ENCODE peak calls at places on chromosomes 16 and 17, in five cellular contexts. N is IMR-90, D is Calu3, U is fibroblast of mammary gland, M is cardiac muscle cell. E is an unnamed sample.

GRCh38 chr17:42179911-42180410 is 981 bp downstream of the KCNH4 start:
- DNase-seq in N (peak; percentile 30), D (no peak), U (peak; percentile 30), M (peak; percentile 88), E (peak; percentile 90)

GRCh38 chr17:83195330-83196087 is 116.1 kb downstream of the METRNL start:
- DNase-seq in M (no peak), U (peak; percentile 73), N (no peak), D (no peak), E (no peak)

GRCh38 chr17:21029032-21029431 is 13.8 kb downstream of the USP22 start:
- DNase-seq in U (peak; percentile 93), M (no peak), N (peak; percentile 84), D (no peak), E (no peak)

GRCh38 chr17:31417051-31417792 is 25.7 kb downstream of the RAB11FIP4 start:
- DNase-seq in U (no peak), M (no peak), N (no peak), D (no peak), E (no peak)

GRCh38 chr16:67161595-67162058 is 1.9 kb downstream of the FBXL8 start:
- DNase-seq in N (no peak), D (no peak), U (no peak), M (no peak), E (no peak)

GRCh38 chr17:21129023-21129681 is 2.4 kb downstream of the DHRS7B start:
- DNase-seq in U (peak; percentile 69), N (peak; percentile 67), M (peak; percentile 54), D (peak; percentile 29), E (no peak)

GRCh38 chr17:73166731-73167581 is 2.1 kb downstream of the SSTR2 start:
- DNase-seq in U (no peak), M (no peak), N (no peak), D (no peak), E (no peak)

GRCh38 chr16:30841332-30841731 is 52.5 kb downstream of the BCL7C start:
- DNase-seq in D (no peak), M (no peak), N (no peak), U (no peak), E (no peak)

GRCh38 chr17:13385481-13385907 is 216.2 kb downstream of the HS3ST3A1 start:
- DNase-seq in D (no peak), M (no peak), U (peak; percentile 79), N (peak; percentile 22), E (no peak)

GRCh38 chr16:84641643-84642358 is 6.5 kb upstream of the KLHL36 start:
- DNase-seq in D (no peak), N (no peak), M (no peak), U (no peak), E (no peak)

GRCh38 chr17:5135726-5136579 is 20.1 kb downstream of the USP6 start:
- DNase-seq in D (no peak), M (no peak), N (no peak), U (no peak), E (no peak)

GRCh38 chr16:5012887-5013286 is 20.8 kb downstream of the NAGPA start:
- DNase-seq in N (no peak), D (no peak), M (no peak), U (no peak), E (no peak)

GRCh38 chr16:19704321-19705130 is 13.5 kb downstream of the KNOP1 start:
- DNase-seq in M (no peak), N (peak; percentile 77), D (no peak), U (peak; percentile 86), E (no peak)

GRCh38 chr16:88533945-88534641 is 36.1 kb upstream of the ZC3H18 start:
- DNase-seq in M (peak; percentile 82), N (peak; percentile 45), D (no peak), U (peak; percentile 38), E (peak; percentile 90)

GRCh38 chr17:64412944-64413381 is 22.3 kb upstream of the PECAM1 start:
- DNase-seq in N (no peak), U (no peak), D (no peak), M (no peak), E (no peak)

GRCh38 chr17:3894927-3895343 is 2.1 kb upstream of the CAMKK1 start:
- DNase-seq in M (no peak), N (peak; percentile 47), U (no peak), D (no peak), E (no peak)

GRCh38 chr17:27413295-27413694 is 43.0 kb upstream of the KSR1 start:
- DNase-seq in U (no peak), D (no peak), N (no peak), M (no peak), E (no peak)

GRCh38 chr17:76844485-76844829 is 23.7 kb upstream of the MGAT5B start:
- DNase-seq in N (no peak), U (no peak), M (no peak), D (no peak), E (no peak)

GRCh38 chr17:76844846-76845245 is 23.4 kb upstream of the MGAT5B start:
- DNase-seq in D (no peak), N (no peak), M (no peak), U (no peak), E (no peak)

GRCh38 chr17:76841776-76842405 is 26.3 kb upstream of the MGAT5B start:
- DNase-seq in N (no peak), U (no peak), M (peak; percentile 45), D (no peak), E (no peak)

GRCh38 chr17:76845524-76845923 is 22.7 kb upstream of the MGAT5B start:
- DNase-seq in N (peak; percentile 7), U (peak; percentile 16), D (no peak), M (no peak), E (no peak)

GRCh38 chr17:76843703-76844484 is 24.3 kb upstream of the MGAT5B start:
- DNase-seq in N (no peak), D (no peak), M (no peak), U (no peak), E (no peak)
- TF ChIP-seq CTCF in N (no peak), D (no peak), M (no peak), U (no peak), E (no peak)

DNA sequence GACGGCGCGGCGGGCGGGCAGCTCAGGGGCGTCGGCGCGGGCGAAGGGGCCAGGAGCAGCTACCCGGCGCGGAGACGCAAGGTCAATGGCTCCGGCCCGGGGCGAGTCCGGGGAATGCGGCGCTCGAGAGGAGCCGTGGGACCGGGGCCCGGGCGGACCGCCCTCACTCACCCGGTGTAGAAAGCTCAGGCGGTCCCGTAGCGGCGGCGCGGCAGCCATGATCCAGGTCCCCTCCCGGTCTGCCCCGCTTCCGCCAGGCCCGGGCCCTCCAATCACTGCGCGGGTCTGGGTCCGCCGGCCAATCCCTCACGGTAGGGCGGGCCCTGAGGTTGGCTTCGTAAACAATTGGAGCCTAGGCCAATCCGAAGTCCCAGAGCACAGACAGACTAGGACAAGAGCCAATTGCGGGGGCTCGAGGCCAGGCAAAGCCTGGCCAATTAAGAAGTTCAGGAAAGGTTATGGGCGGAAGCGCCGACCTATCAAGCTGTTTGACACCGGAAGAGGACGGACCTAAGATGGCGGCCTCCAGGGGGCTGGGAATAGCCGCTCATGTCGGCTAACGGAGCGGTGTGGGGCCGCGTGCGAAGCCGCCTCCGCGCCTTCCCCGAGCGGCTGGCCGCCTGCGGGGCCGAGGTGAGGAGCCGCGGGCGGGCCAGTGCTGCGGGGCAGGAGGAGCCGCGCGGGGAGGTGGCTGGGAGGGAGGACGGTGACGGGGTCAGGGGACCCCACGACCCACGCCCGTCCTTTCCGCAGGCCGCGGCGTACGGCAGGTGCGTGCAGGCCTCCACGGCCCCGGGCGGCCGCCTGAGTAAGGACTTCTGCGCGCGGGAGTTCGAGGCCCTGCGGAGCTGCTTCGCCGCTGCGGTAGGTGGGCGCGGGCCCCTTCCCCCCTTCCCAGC is at the start of the genes NDUFAF8 and TEPSIN:
- DNase-seq in N (peak; percentile 99), M (peak; percentile 99), D (peak; percentile 97), U (peak; percentile 99), E (peak; percentile 93)
- TF ChIP-seq CTCF in N (no peak), M (no peak), D (no peak), U (no peak), E (no peak)

GRCh38 chr16:1781758-1782407 is 488 bp downstream of the SPSB3 start:
- DNase-seq in N (peak; percentile 6), D (peak; percentile 59), M (peak; percentile 37), U (no peak), E (peak; percentile 61)
- TF ChIP-seq CTCF in N (peak; percentile 5), D (peak; percentile 30), M (peak; percentile 4), U (no peak), E (no peak)

GRCh38 chr16:70158261-70158939 is 15.2 kb upstream of the CLEC18C start:
- DNase-seq in D (no peak), M (no peak), U (no peak), N (no peak), E (no peak)
- TF ChIP-seq CTCF in D (no peak), M (no peak), U (no peak), N (no peak), E (no peak)

E was measured in nephron progenitor cell.